ENCODE peak calls at places on chromosomes 13 and 19, in ten cellular contexts. O is tibial nerve, Y is adrenal gland, H is heart left ventricle, M is HCT116, F is stomach, W is uterus, Q is body of pancreas, C is HepG2, U is gastrocnemius medialis. R is an unnamed sample.

GRCh38 chr13:51675877-51676276 is 91.6 kb downstream of the WDFY2 start:
- DNase-seq in O (no peak), Y (no peak), H (no peak), M (no peak), F (no peak), W (no peak), Q (no peak), C (no peak), U (no peak), R (no peak)

GRCh38 chr13:104008571-104009435 is 942.6 kb upstream of the SLC10A2 start:
- DNase-seq in O (no peak), Y (no peak), H (no peak), M (no peak), F (no peak), W (no peak), Q (no peak), C (no peak), U (no peak), R (no peak)

GRCh38 chr19:48635263-48635965 is 1.8 kb downstream of the DBP start:
- DNase-seq in O (peak), Y (peak), H (peak), M (no peak), F (peak), W (peak), Q (peak), C (no peak), U (peak), R (peak)

GRCh38 chr13:94121686-94122085 is 357.8 kb downstream of the DCT start:
- DNase-seq in O (no peak), Y (no peak), H (no peak), M (no peak), F (no peak), W (no peak), Q (no peak), C (no peak), U (no peak), R (no peak)

GRCh38 chr19:51131780-51132680 is 7.3 kb downstream of the SIGLEC9 start:
- DNase-seq in O (no peak), Y (no peak), H (peak), M (peak), F (peak), W (no peak), Q (peak), C (no peak), U (no peak), R (peak)

GRCh38 chr13:111006508-111007031 is 91.7 kb upstream of the ANKRD10 start:
- DNase-seq in O (peak), Y (no peak), H (peak), M (no peak), F (no peak), W (peak), Q (peak), C (no peak), U (peak), R (no peak)

GRCh38 chr13:101520672-101521071 is 68.2 kb downstream of the ITGBL1 start:
- DNase-seq in O (no peak), Y (no peak), H (no peak), M (no peak), F (no peak), W (no peak), Q (no peak), C (no peak), U (no peak), R (no peak)

GRCh38 chr13:94632227-94632980 is 30.7 kb downstream of the GPR180 start:
- DNase-seq in O (no peak), Y (no peak), H (no peak), M (no peak), F (no peak), W (no peak), Q (no peak), C (no peak), U (no peak), R (no peak)

GRCh38 chr13:39448831-39449230 is 154.2 kb downstream of the LHFPL6 start:
- DNase-seq in O (no peak), Y (no peak), H (peak), M (no peak), F (no peak), W (no peak), Q (no peak), C (no peak), U (no peak), R (no peak)

GRCh38 chr13:69857188-69857821 is 250.3 kb upstream of the ATXN8OS start:
- DNase-seq in O (no peak), Y (no peak), H (no peak), M (peak), F (no peak), W (no peak), Q (no peak), C (peak), U (no peak), R (peak)

GRCh38 chr19:21740559-21740958 is 26.8 kb downstream of the ZNF100 start:
- DNase-seq in O (no peak), Y (no peak), H (no peak), M (no peak), F (no peak), W (no peak), Q (no peak), C (no peak), U (no peak), R (no peak)

GRCh38 chr19:11373166-11373884 is 1.1 kb upstream of the SWSAP1 start:
- DNase-seq in O (no peak), Y (no peak), H (no peak), M (no peak), F (peak), W (no peak), Q (peak), C (no peak), U (no peak), R (peak)

GRCh38 chr19:9793051-9793591 is 24.6 kb upstream of the ZNF846 start:
- DNase-seq in O (peak), Y (no peak), H (peak), M (no peak), F (peak), W (peak), Q (peak), C (no peak), U (no peak), R (peak)

DNA sequence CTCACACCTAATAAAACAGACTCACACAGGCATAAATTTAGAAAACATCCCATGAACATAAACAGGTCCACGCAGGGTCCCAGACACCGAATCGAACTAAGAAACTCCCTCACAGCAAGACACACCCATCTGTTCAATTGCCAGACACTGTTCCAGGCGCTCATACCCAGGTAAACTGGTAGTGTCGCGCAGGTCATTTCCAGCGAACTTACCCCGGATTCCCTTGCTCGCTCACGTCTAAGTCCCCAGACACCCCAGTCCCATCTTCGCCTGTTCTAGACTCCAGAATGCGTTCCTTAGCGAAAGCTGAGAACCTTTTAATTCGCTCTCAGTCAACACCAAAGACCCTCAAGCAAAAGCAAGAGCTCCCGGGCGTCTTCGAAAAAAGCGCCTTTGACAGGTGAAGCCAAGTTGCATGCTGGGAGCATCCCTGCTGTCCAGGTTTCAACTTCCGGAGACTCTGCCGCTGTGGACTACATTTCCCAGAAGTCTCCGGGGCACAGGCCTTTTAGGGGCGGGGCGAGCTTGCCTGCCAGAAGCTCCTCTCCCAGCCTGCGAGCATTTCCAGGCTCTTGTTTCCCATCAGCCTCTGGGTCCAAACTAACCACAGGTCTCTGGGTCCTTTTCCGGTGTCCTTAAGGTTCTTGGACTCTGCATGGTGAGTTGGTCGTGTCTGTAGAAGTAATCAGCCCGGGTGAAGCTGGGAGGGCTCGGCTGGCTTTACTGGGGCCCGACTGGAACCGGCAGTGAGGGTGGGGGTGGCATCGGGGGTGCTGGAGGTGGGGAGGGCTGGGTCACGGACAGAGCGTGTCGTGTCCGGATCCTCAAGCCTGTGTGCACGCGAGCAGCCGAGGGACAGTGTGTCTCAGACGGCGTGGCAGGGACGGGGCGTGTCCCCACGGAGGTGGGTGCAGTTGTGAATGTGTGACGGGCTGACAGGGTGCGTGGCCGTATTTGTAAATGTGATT is at the start of gene ZNF283:
- DNase-seq in O (peak), Y (peak), H (peak), M (peak), F (peak), W (peak), Q (peak), C (peak), U (peak), R (peak)
- TF ChIP-seq POLR2A in O (no peak), Y (peak), H (no peak), M (no peak), F (no peak), W (no peak), Q (peak), C (peak), U (no peak), R (no peak)

GRCh38 chr19:18173572-18174294 is at the start of gene IFI30:
- DNase-seq in O (peak), Y (peak), H (peak), M (no peak), F (peak), W (peak), Q (peak), C (peak), U (no peak), R (no peak)
- TF ChIP-seq POLR2A in O (peak), Y (peak), H (no peak), M (peak), F (peak), W (peak), Q (peak), C (peak), U (peak), R (peak)

GRCh38 chr19:4968462-4969291 is at the start of gene KDM4B:
- DNase-seq in O (peak), Y (peak), H (peak), M (peak), F (peak), W (peak), Q (peak), C (peak), U (peak), R (peak)
- TF ChIP-seq POLR2A in O (peak), Y (peak), H (peak), M (peak), F (no peak), W (peak), Q (peak), C (peak), U (peak), R (peak)

GRCh38 chr19:54804101-54804500 is 691 bp downstream of the KIR2DL4 start:
- DNase-seq in O (no peak), Y (no peak), H (no peak), M (no peak), F (no peak), W (no peak), Q (no peak), C (no peak), U (no peak), R (no peak)
- TF ChIP-seq POLR2A in O (no peak), Y (no peak), H (no peak), M (no peak), F (no peak), W (no peak), Q (no peak), C (no peak), U (no peak), R (no peak)

GRCh38 chr19:39409886-39410619 is 2.4 kb upstream of the PLEKHG2 start:
- DNase-seq in O (peak), Y (peak), H (peak), M (peak), F (peak), W (peak), Q (peak), C (peak), U (peak), R (peak)
- TF ChIP-seq POLR2A in O (peak), Y (peak), H (no peak), M (peak), F (peak), W (peak), Q (peak), C (peak), U (no peak), R (peak)

GRCh38 chr13:75132800-75133695 is 348.9 kb downstream of the TBC1D4 start:
- DNase-seq in O (no peak), Y (no peak), H (no peak), M (no peak), F (no peak), W (no peak), Q (no peak), C (no peak), U (no peak), R (no peak)
- TF ChIP-seq POLR2A in O (no peak), Y (no peak), H (no peak), M (no peak), F (no peak), W (no peak), Q (no peak), C (no peak), U (no peak), R (no peak)